ENCODE peak calls at places on chromosomes 1 and 21, in eight cellular contexts. A is naive thymus-derived CD4-positive, alpha-beta T cell; C is activated T-helper 1 cell treated with anti-CD3 and anti-CD28 coated beads, Interleukin-12 subunit alpha, Interleukin-12 subunit beta, Interleukin-2, Interleukin-4 antibody, amounts not matched to agents 30 ng/mL and 10 ng/mL and 1 ng/mL, durations not matched to agents 14 hours and 24 hours and 36 hours; F is WERI-Rb-1; J is GM06990; S is psoas muscle; M is activated T-cell treated with anti-CD3 and anti-CD28 coated beads for 24 hours; E is stimulated activated CD8-positive, alpha-beta memory T cell treated with anti-CD3 and anti-CD28 coated beads, Interleukin-15, amount 100 ng/mL, for 48 hours. B is an unnamed sample.
A peak's percentile ranks its signal among the peaks of the same experiment; 100 is the strongest.

GRCh38 chr21:16492892-16493291 is 763.1 kb downstream of the USP25 start:
- DNase-seq in M (no peak), A (no peak), E (no peak), C (no peak), S (no peak), J (peak; percentile 25), F (no peak), B (no peak)

GRCh38 chr1:100868364-100868995 is 26.2 kb downstream of the EXTL2 start:
- DNase-seq in F (no peak), E (no peak), C (no peak), J (no peak), S (no peak), M (no peak), A (no peak), B (no peak)

GRCh38 chr1:202343652-202344349 is 2.1 kb upstream of the UBE2T start:
- DNase-seq in E (no peak), S (no peak), F (no peak), M (no peak), C (no peak), J (peak; percentile 15), A (no peak), B (no peak)

GRCh38 chr1:245475116-245475515 is 320.3 kb downstream of the KIF26B start:
- DNase-seq in M (no peak), S (no peak), F (no peak), A (no peak), C (no peak), J (no peak), E (no peak), B (no peak)

GRCh38 chr1:206923009-206923960 is 1.5 kb upstream of the FCMR start:
- DNase-seq in E (no peak), S (no peak), J (peak; percentile 85), C (peak; percentile 59), A (peak; percentile 60), M (peak; percentile 66), F (no peak), B (no peak)

GRCh38 chr1:95033843-95034242 is 38.9 kb downstream of the ALG14 start:
- DNase-seq in A (no peak), F (no peak), E (no peak), S (no peak), M (no peak), J (no peak), C (no peak), B (no peak)

GRCh38 chr1:60621524-60621923 is 460.8 kb upstream of the NFIA start:
- DNase-seq in J (no peak), E (no peak), A (no peak), C (no peak), S (no peak), F (no peak), M (no peak), B (no peak)

GRCh38 chr1:205672395-205672889 is 7.9 kb downstream of the SLC45A3 start:
- DNase-seq in E (no peak), C (no peak), F (no peak), A (no peak), M (no peak), S (no peak), J (no peak), B (no peak)

GRCh38 chr1:115666702-115667101 is 24.9 kb downstream of the VANGL1 start:
- DNase-seq in M (no peak), J (no peak), S (peak; percentile 45), E (no peak), A (no peak), F (no peak), C (no peak), B (no peak)

GRCh38 chr1:236141447-236142357 is 637 bp upstream of the GPR137B start:
- DNase-seq in E (no peak), J (peak; percentile 64), C (peak; percentile 17), M (no peak), F (peak; percentile 43), A (peak; percentile 32), S (peak; percentile 27), B (no peak)

GRCh38 chr1:12040457-12041051 is 21.3 kb downstream of the MIIP start:
- DNase-seq in E (no peak), C (no peak), M (no peak), S (no peak), A (no peak), J (peak; percentile 73), F (no peak), B (no peak)

GRCh38 chr1:66271216-66271903 is 262.6 kb upstream of the SGIP1 start:
- DNase-seq in S (peak; percentile 76), F (no peak), C (no peak), A (no peak), E (no peak), J (no peak), M (no peak), B (peak; percentile 64)

GRCh38 chr1:238628130-238628529 is 737.4 kb upstream of the ZP4 start:
- DNase-seq in J (no peak), M (no peak), E (no peak), C (no peak), F (no peak), A (no peak), S (no peak), B (no peak)

GRCh38 chr1:166302919-166303758 is 136.3 kb upstream of the FAM78B start:
- DNase-seq in M (no peak), S (no peak), F (no peak), C (no peak), A (no peak), E (no peak), J (no peak), B (no peak)

B was measured in thoracic aorta.